ENCODE peak calls at places on chromosome 4, in eight cellular contexts. H is prostate gland, B is glutamatergic neuron, T is neural progenitor cell, F is cardiac muscle cell, G is GM13977, W is AG04449, J is GM06990. U is an unnamed sample.

GRCh38 chr4:74933562-74934015 is 673 bp downstream of the PARM1 start:
- DNase-seq in G (no peak), B (peak), W (no peak), F (peak), T (peak), H (peak), J (no peak), U (no peak)

GRCh38 chr4:159269143-159269542 is 166.3 kb downstream of the RAPGEF2 start:
- DNase-seq in G (no peak), W (no peak), T (no peak), F (no peak), J (no peak), H (no peak), B (no peak), U (no peak)

GRCh38 chr4:96543346-96543745 is 703.5 kb downstream of the PDHA2 start:
- DNase-seq in G (no peak), H (no peak), J (no peak), W (no peak), B (no peak), F (no peak), T (no peak), U (no peak)

GRCh38 chr4:25477251-25477650 is 100.2 kb downstream of the ANAPC4 start:
- DNase-seq in B (no peak), J (no peak), F (no peak), G (no peak), H (no peak), T (no peak), W (no peak), U (no peak)

GRCh38 chr4:85474818-85475630 is at the start of gene ARHGAP24:
- DNase-seq in G (peak), F (peak), H (peak), B (peak), J (peak), W (peak), T (peak), U (no peak)

GRCh38 chr4:7018281-7018680 is 24.9 kb upstream of the TADA2B start:
- DNase-seq in F (no peak), B (no peak), T (no peak), W (no peak), H (no peak), G (no peak), J (no peak), U (no peak)

GRCh38 chr4:15410750-15411149 is 17.1 kb upstream of the C1QTNF7 start:
- DNase-seq in F (peak), H (no peak), B (no peak), J (no peak), W (no peak), G (no peak), T (no peak), U (no peak)

GRCh38 chr4:8739820-8740665 is 131.6 kb downstream of the HMX1 start:
- DNase-seq in J (no peak), H (no peak), B (no peak), W (no peak), F (no peak), G (no peak), T (no peak), U (peak)

GRCh38 chr4:86664959-86665358 is 70.8 kb downstream of the PTPN13 start:
- DNase-seq in W (peak), B (no peak), G (no peak), H (no peak), T (no peak), F (peak), J (no peak), U (no peak)

GRCh38 chr4:101596786-101597185 is 193.7 kb upstream of the BANK1 start:
- DNase-seq in J (no peak), F (no peak), T (no peak), W (no peak), H (no peak), B (no peak), G (peak), U (no peak)

DNA sequence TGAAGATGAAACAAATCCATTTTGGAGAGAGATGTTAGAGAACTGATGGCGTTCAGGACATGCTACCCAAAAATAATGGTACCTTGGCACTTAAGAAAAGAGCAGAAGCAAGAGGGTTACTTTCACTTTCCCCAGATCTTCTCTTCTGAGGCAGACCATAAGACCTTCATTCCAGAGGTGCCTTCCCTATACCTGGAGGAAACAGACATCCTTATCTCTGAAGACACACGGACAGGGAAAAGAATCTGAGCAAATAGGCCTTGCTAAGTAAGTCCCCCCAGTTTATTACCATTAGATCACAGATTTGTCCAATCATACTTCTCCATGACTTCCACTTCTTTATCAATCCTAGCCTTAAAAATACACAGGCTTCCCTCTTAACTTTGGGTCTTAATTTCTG is 2.0 kb upstream of the FGF2 start:
- DNase-seq in J (no peak), G (no peak), F (no peak), W (no peak), B (no peak), H (no peak), T (no peak), U (no peak)
- TF ChIP-seq CTCF in J (no peak), G (no peak), F (no peak), W (no peak), B (no peak), H (no peak), T (no peak), U (no peak)

GRCh38 chr4:173281001-173281400 is 53.2 kb downstream of the HMGB2 start:
- DNase-seq in T (no peak), B (no peak), W (no peak), F (no peak), G (no peak), J (no peak), H (no peak), U (no peak)
- TF ChIP-seq CTCF in T (no peak), B (no peak), W (no peak), F (no peak), G (no peak), J (no peak), H (no peak), U (no peak)

GRCh38 chr4:169922632-169923276 is 103.4 kb downstream of the MFAP3L start:
- DNase-seq in H (peak), B (no peak), T (no peak), W (no peak), J (no peak), G (no peak), F (peak), U (no peak)
- TF ChIP-seq CTCF in H (no peak), B (no peak), T (no peak), W (no peak), J (no peak), G (no peak), F (no peak), U (no peak)

GRCh38 chr4:176150704-176151103 is 44.7 kb downstream of the SPATA4 start:
- DNase-seq in T (no peak), J (no peak), F (no peak), B (no peak), W (no peak), G (no peak), H (no peak), U (no peak)

GRCh38 chr4:176153124-176153523 is 42.3 kb downstream of the SPATA4 start:
- DNase-seq in G (no peak), W (no peak), B (no peak), F (no peak), T (no peak), J (no peak), H (no peak), U (no peak)

GRCh38 chr4:176149680-176150079 is 45.7 kb downstream of the SPATA4 start:
- DNase-seq in F (no peak), G (no peak), W (no peak), T (no peak), H (no peak), B (no peak), J (no peak), U (no peak)

GRCh38 chr4:176150283-176150682 is 45.1 kb downstream of the SPATA4 start:
- DNase-seq in G (no peak), H (no peak), B (no peak), J (no peak), T (no peak), W (no peak), F (peak), U (no peak)
- TF ChIP-seq CTCF in G (no peak), H (peak), B (no peak), J (peak), T (peak), W (peak), F (no peak), U (no peak)

DNA sequence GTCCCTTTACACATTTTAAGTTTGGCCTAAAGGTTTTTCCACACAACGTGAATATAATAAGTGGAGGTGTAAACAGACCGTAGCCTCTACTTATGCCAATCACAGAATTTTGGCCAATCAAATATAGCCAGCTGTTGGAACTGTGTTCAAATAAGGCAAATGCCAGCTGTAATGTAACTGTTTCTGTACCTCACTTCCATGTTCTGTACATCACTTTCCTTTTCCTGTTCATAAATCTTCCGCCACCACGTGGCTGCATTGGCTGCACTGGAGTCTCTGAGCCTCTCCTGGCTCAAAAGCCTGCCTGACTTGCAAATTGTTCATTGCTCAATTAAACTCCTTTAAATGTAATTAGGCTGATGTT is 105.1 kb upstream of the SMIM31 start:
- DNase-seq in B (no peak), G (no peak), T (no peak), J (no peak), F (no peak), W (no peak), H (no peak), U (no peak)
- TF ChIP-seq CTCF in B (no peak), G (no peak), T (no peak), J (no peak), F (no peak), W (no peak), H (no peak), U (no peak)

GRCh38 chr4:104693601-104694201 is 199.0 kb upstream of the CXXC4 start:
- DNase-seq in J (no peak), F (peak), T (no peak), H (no peak), B (no peak), W (no peak), G (no peak), U (no peak)
- TF ChIP-seq CTCF in J (peak), F (peak), T (peak), H (no peak), B (no peak), W (no peak), G (no peak), U (no peak)

GRCh38 chr4:55545133-55545532 is 1.6 kb downstream of the CLOCK start:
- DNase-seq in B (no peak), T (peak), F (peak), J (no peak), G (no peak), H (no peak), W (no peak), U (no peak)

GRCh38 chr4:55545681-55546632 is 752 bp downstream of the CLOCK start:
- DNase-seq in W (no peak), B (peak), H (peak), G (peak), J (peak), F (peak), T (peak), U (no peak)

GRCh38 chr4:55546633-55547460 is at the start of gene CLOCK:
- DNase-seq in T (peak), H (peak), W (no peak), F (peak), J (peak), B (peak), G (peak), U (no peak)

GRCh38 chr4:55547461-55547770 is 707 bp upstream of the CLOCK start:
- DNase-seq in T (peak), B (no peak), G (no peak), J (no peak), F (peak), H (no peak), W (no peak), U (no peak)

DNA sequence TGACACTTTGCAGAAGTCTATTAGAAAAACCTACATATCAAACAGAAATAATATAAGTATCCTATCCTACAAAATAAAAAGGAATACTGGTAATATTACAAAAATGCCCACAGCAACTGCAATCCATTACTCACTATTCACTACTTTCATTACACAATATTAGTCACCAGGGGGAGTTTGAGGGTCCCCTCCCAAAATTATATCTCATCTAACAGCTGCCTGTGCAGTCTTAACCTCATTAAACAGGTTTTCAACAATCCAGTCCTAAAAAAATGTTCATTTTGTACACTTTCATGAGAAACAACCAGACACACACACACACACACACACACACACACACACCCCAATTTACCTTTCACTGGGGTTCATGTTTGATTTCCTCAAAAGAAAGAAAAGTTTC is 2.9 kb downstream of the CLOCK start:
- DNase-seq in G (no peak), T (no peak), B (no peak), H (no peak), J (no peak), F (peak), W (no peak), U (no peak)
- TF ChIP-seq CTCF in G (peak), T (peak), B (no peak), H (no peak), J (peak), F (no peak), W (no peak), U (no peak)

GRCh38 chr4:80322716-80323115 is 12.8 kb upstream of the CFAP299 start:
- DNase-seq in J (no peak), T (no peak), B (no peak), F (peak), W (no peak), H (no peak), G (no peak), U (no peak)
- TF ChIP-seq CTCF in J (peak), T (no peak), B (no peak), F (peak), W (peak), H (no peak), G (no peak), U (no peak)